ENCODE peak calls at places on chromosomes 12 and 14, in eight cellular contexts. One of them, this sample, is unnamed.

GRCh38 chr12:108338915-108339657 is at the start of gene CMKLR1:
- DNase-seq in HL-60: no peak
- DNase-seq in right lobe of liver: peak
- DNase-seq in caudate nucleus: no peak
- DNase-seq in CD4-positive, CD25-positive, alpha-beta regulatory T cell: no peak
- DNase-seq in PC-3: no peak
- DNase-seq in lung: no peak
- DNase-seq in A549: no peak
- DNase-seq in this sample: no peak

GRCh38 chr14:36655963-36656768 is 5.5 kb upstream of the PAX9 start:
- DNase-seq in HL-60: no peak
- DNase-seq in right lobe of liver: peak
- DNase-seq in caudate nucleus: no peak
- DNase-seq in CD4-positive, CD25-positive, alpha-beta regulatory T cell: no peak
- DNase-seq in PC-3: peak
- DNase-seq in lung: no peak
- DNase-seq in A549: peak
- DNase-seq in this sample: no peak

GRCh38 chr14:101491841-101492240 is 69.5 kb upstream of the DIO3 start:
- DNase-seq in HL-60: no peak
- DNase-seq in right lobe of liver: no peak
- DNase-seq in caudate nucleus: no peak
- DNase-seq in CD4-positive, CD25-positive, alpha-beta regulatory T cell: no peak
- DNase-seq in PC-3: no peak
- DNase-seq in lung: no peak
- DNase-seq in A549: no peak
- DNase-seq in this sample: no peak

GRCh38 chr14:100816950-100817901 is 8.7 kb upstream of the MEG3 start:
- DNase-seq in HL-60: no peak
- DNase-seq in right lobe of liver: no peak
- DNase-seq in caudate nucleus: no peak
- DNase-seq in CD4-positive, CD25-positive, alpha-beta regulatory T cell: no peak
- DNase-seq in PC-3: no peak
- DNase-seq in lung: no peak
- DNase-seq in A549: no peak
- DNase-seq in this sample: no peak

GRCh38 chr12:123916729-123917128 is 55.9 kb downstream of the CCDC92 start:
- DNase-seq in HL-60: no peak
- DNase-seq in right lobe of liver: no peak
- DNase-seq in caudate nucleus: no peak
- DNase-seq in CD4-positive, CD25-positive, alpha-beta regulatory T cell: no peak
- DNase-seq in PC-3: no peak
- DNase-seq in lung: no peak
- DNase-seq in A549: no peak
- DNase-seq in this sample: no peak

GRCh38 chr14:81516941-81517797 is 16.5 kb downstream of the SEL1L start:
- DNase-seq in HL-60: no peak
- DNase-seq in right lobe of liver: no peak
- DNase-seq in caudate nucleus: no peak
- DNase-seq in CD4-positive, CD25-positive, alpha-beta regulatory T cell: no peak
- DNase-seq in PC-3: peak
- DNase-seq in lung: no peak
- DNase-seq in A549: peak
- DNase-seq in this sample: no peak

GRCh38 chr14:19838433-19838832 is 34.9 kb downstream of the OR4N2 start:
- DNase-seq in HL-60: no peak
- DNase-seq in right lobe of liver: no peak
- DNase-seq in caudate nucleus: no peak
- DNase-seq in CD4-positive, CD25-positive, alpha-beta regulatory T cell: no peak
- DNase-seq in PC-3: no peak
- DNase-seq in lung: no peak
- DNase-seq in A549: no peak
- DNase-seq in this sample: no peak

GRCh38 chr12:59149995-59150642 is 229.8 kb upstream of the LRIG3 start:
- DNase-seq in HL-60: peak
- DNase-seq in right lobe of liver: no peak
- DNase-seq in caudate nucleus: no peak
- DNase-seq in CD4-positive, CD25-positive, alpha-beta regulatory T cell: no peak
- DNase-seq in PC-3: peak
- DNase-seq in lung: no peak
- DNase-seq in A549: peak
- DNase-seq in this sample: no peak

GRCh38 chr12:49287876-49288275 is 7.1 kb upstream of the PRPH start:
- DNase-seq in HL-60: no peak
- DNase-seq in right lobe of liver: no peak
- DNase-seq in caudate nucleus: no peak
- DNase-seq in CD4-positive, CD25-positive, alpha-beta regulatory T cell: no peak
- DNase-seq in PC-3: no peak
- DNase-seq in lung: no peak
- DNase-seq in A549: no peak
- DNase-seq in this sample: no peak

GRCh38 chr12:8746046-8746445 is 48.3 kb downstream of the RIMKLB start:
- DNase-seq in HL-60: no peak
- DNase-seq in right lobe of liver: no peak
- DNase-seq in caudate nucleus: no peak
- DNase-seq in CD4-positive, CD25-positive, alpha-beta regulatory T cell: no peak
- DNase-seq in PC-3: no peak
- DNase-seq in lung: no peak
- DNase-seq in A549: no peak
- DNase-seq in this sample: no peak
- H3K27ac ChIP-seq in HL-60: no peak
- H3K27ac ChIP-seq in right lobe of liver: no peak
- H3K27ac ChIP-seq in caudate nucleus: no peak
- H3K27ac ChIP-seq in CD4-positive, CD25-positive, alpha-beta regulatory T cell: no peak
- H3K27ac ChIP-seq in PC-3: no peak
- H3K27ac ChIP-seq in lung: no peak
- H3K27ac ChIP-seq in A549: no peak
- H3K27ac ChIP-seq in this sample: no peak

DNA sequence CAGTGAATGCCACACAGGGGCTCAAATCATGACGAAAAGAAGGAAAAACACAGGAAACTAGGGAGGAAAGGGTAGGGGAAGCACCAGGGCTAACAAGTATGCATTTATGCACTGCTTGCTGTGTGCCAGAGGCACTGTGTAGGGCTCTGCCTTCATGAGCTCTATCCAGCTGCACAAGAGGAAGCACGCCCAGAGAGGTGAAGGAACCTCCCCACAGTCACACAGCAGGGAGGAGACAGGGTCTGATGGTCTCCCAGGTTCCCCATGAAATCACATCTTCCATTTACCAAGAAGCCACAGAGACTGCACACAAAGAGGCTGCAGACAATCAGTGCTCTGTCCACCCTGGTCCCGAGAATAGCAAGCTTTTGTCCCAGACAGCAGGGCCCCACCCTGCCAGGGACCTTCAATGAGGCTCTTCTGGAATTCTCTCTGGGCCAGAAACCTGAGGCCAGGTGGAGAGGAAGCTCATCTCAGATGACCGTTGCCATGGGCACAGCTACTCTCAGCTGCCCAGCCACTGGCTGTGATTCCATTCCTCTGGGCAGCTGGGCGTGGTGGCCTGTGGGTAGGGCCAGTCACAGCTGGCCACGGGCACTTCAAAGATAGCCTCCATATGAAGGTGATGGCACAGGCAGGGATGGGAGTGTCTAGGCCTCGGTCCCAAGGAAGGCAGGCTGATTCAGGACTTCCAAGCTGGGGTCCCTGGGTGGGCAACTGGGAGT is 7.3 kb upstream of the TRPV4 start:
- DNase-seq in HL-60: no peak
- DNase-seq in right lobe of liver: no peak
- DNase-seq in caudate nucleus: no peak
- DNase-seq in CD4-positive, CD25-positive, alpha-beta regulatory T cell: no peak
- DNase-seq in PC-3: peak
- DNase-seq in lung: no peak
- DNase-seq in A549: peak
- DNase-seq in this sample: no peak
- H3K27ac ChIP-seq in HL-60: no peak
- H3K27ac ChIP-seq in right lobe of liver: no peak
- H3K27ac ChIP-seq in caudate nucleus: no peak
- H3K27ac ChIP-seq in CD4-positive, CD25-positive, alpha-beta regulatory T cell: no peak
- H3K27ac ChIP-seq in PC-3: peak
- H3K27ac ChIP-seq in lung: no peak
- H3K27ac ChIP-seq in A549: peak
- H3K27ac ChIP-seq in this sample: peak

GRCh38 chr12:15691372-15691771 is 97.8 kb downstream of the EPS8 start:
- DNase-seq in HL-60: no peak
- DNase-seq in right lobe of liver: no peak
- DNase-seq in caudate nucleus: no peak
- DNase-seq in CD4-positive, CD25-positive, alpha-beta regulatory T cell: no peak
- DNase-seq in PC-3: no peak
- DNase-seq in lung: no peak
- DNase-seq in A549: no peak
- DNase-seq in this sample: no peak
- H3K27ac ChIP-seq in HL-60: no peak
- H3K27ac ChIP-seq in right lobe of liver: no peak
- H3K27ac ChIP-seq in caudate nucleus: no peak
- H3K27ac ChIP-seq in CD4-positive, CD25-positive, alpha-beta regulatory T cell: no peak
- H3K27ac ChIP-seq in PC-3: no peak
- H3K27ac ChIP-seq in lung: no peak
- H3K27ac ChIP-seq in A549: peak
- H3K27ac ChIP-seq in this sample: no peak

DNA sequence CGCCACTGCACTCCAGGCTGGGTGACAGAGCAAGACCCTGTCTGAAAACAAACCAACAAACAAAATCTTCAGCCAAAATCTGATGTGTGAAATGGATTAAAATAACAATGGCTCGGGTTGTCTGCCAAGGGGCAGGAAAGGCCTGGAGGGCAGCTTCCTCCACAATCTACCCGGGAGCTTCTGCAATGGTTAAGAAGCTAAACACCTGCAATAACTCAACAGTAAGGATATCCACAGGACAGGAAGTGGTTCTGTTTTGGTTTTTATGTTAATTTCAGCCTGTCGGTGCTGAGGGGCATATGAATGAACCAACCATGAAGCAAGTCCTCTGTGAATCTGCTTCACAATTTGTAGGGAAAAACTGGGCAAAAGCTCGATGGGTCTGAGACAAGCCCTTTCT is 34.4 kb downstream of the RAD52 start:
- DNase-seq in HL-60: no peak
- DNase-seq in right lobe of liver: no peak
- DNase-seq in caudate nucleus: no peak
- DNase-seq in CD4-positive, CD25-positive, alpha-beta regulatory T cell: no peak
- DNase-seq in PC-3: peak
- DNase-seq in lung: no peak
- DNase-seq in A549: no peak
- DNase-seq in this sample: no peak
- H3K27ac ChIP-seq in HL-60: peak
- H3K27ac ChIP-seq in right lobe of liver: no peak
- H3K27ac ChIP-seq in caudate nucleus: no peak
- H3K27ac ChIP-seq in CD4-positive, CD25-positive, alpha-beta regulatory T cell: no peak
- H3K27ac ChIP-seq in PC-3: peak
- H3K27ac ChIP-seq in lung: no peak
- H3K27ac ChIP-seq in A549: no peak
- H3K27ac ChIP-seq in this sample: no peak

GRCh38 chr14:94375552-94376107 is 12.8 kb downstream of the SERPINA1 start:
- DNase-seq in HL-60: no peak
- DNase-seq in right lobe of liver: peak
- DNase-seq in caudate nucleus: no peak
- DNase-seq in CD4-positive, CD25-positive, alpha-beta regulatory T cell: no peak
- DNase-seq in PC-3: no peak
- DNase-seq in lung: no peak
- DNase-seq in A549: no peak
- DNase-seq in this sample: no peak
- H3K27ac ChIP-seq in HL-60: no peak
- H3K27ac ChIP-seq in right lobe of liver: peak
- H3K27ac ChIP-seq in caudate nucleus: no peak
- H3K27ac ChIP-seq in CD4-positive, CD25-positive, alpha-beta regulatory T cell: no peak
- H3K27ac ChIP-seq in PC-3: no peak
- H3K27ac ChIP-seq in lung: no peak
- H3K27ac ChIP-seq in A549: no peak
- H3K27ac ChIP-seq in this sample: no peak

DNA sequence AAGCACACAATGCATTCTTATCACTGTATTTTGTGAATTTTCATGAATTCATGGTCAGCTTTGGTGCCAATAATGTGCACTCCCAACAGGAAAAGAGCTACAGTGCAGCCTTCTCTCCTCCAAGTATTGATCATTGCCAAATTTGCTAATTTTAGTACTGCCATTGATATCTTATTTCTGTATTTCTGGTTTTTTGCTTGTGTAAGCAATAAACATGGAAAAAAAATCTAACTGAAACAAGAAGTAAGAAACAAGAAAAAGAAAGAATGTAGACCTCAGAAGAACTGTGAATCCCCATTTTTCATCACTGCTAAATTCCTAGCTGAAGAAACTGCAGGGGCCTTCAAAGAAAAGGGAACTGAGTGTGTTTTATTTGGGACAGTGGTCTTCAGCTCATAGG is 161.2 kb downstream of the METTL25 start:
- DNase-seq in HL-60: no peak
- DNase-seq in right lobe of liver: no peak
- DNase-seq in caudate nucleus: no peak
- DNase-seq in CD4-positive, CD25-positive, alpha-beta regulatory T cell: no peak
- DNase-seq in PC-3: no peak
- DNase-seq in lung: no peak
- DNase-seq in A549: no peak
- DNase-seq in this sample: no peak
- H3K27ac ChIP-seq in HL-60: no peak
- H3K27ac ChIP-seq in right lobe of liver: no peak
- H3K27ac ChIP-seq in caudate nucleus: no peak
- H3K27ac ChIP-seq in CD4-positive, CD25-positive, alpha-beta regulatory T cell: no peak
- H3K27ac ChIP-seq in PC-3: no peak
- H3K27ac ChIP-seq in lung: no peak
- H3K27ac ChIP-seq in A549: no peak
- H3K27ac ChIP-seq in this sample: no peak

DNA sequence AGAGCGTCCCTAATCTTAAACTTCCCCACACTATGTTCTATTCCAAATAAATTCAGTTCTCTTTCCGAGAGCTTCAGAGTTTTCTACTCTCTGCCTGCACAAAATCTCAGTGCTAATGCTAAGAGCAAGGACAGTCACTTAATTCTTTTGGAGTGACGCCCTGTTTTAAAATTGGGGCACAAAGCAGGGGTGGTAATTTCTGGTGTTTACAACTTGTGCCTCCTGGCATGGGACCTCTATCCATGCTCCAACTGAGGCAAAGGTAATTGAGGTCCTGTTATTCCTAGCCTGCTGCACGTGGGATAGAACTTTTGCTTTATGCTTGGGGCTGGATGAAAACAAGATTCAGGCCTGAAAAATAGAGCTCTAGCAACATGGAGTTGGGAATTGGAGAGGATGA is 22.9 kb downstream of the C12orf50 start:
- DNase-seq in HL-60: no peak
- DNase-seq in right lobe of liver: no peak
- DNase-seq in caudate nucleus: no peak
- DNase-seq in CD4-positive, CD25-positive, alpha-beta regulatory T cell: no peak
- DNase-seq in PC-3: no peak
- DNase-seq in lung: no peak
- DNase-seq in A549: no peak
- DNase-seq in this sample: no peak
- H3K27ac ChIP-seq in HL-60: no peak
- H3K27ac ChIP-seq in right lobe of liver: no peak
- H3K27ac ChIP-seq in caudate nucleus: peak
- H3K27ac ChIP-seq in CD4-positive, CD25-positive, alpha-beta regulatory T cell: no peak
- H3K27ac ChIP-seq in PC-3: no peak
- H3K27ac ChIP-seq in lung: no peak
- H3K27ac ChIP-seq in A549: no peak
- H3K27ac ChIP-seq in this sample: no peak